ENCODE peak calls at places on chromosomes 7 and 10, in four cellular contexts. S, O, H and U are unnamed samples.

GRCh38 chr7:43585521-43585920 is 2.6 kb downstream of the STK17A start:
- DNase-seq in S (no peak), O (no peak), H (no peak), U (peak)

GRCh38 chr10:51321968-51322367 is 247.7 kb downstream of the PRKG1 start:
- DNase-seq in S (no peak), O (no peak), H (no peak), U (no peak)

GRCh38 chr7:100632951-100633717 is 8.2 kb downstream of the TFR2 start:
- DNase-seq in S (no peak), O (no peak), H (peak), U (no peak)

GRCh38 chr10:122181901-122182799 is 88.9 kb upstream of the BTBD16 start:
- DNase-seq in S (no peak), O (no peak), H (no peak), U (no peak)

GRCh38 chr10:4822208-4822607 is 3.8 kb upstream of the AKR1E2 start:
- DNase-seq in S (no peak), O (no peak), H (no peak), U (no peak)

GRCh38 chr7:92667816-92668540 is 77.8 kb upstream of the FAM133B start:
- DNase-seq in S (no peak), O (peak), H (no peak), U (no peak)

GRCh38 chr10:11595395-11595692 is 16.1 kb downstream of the USP6NL start:
- DNase-seq in S (no peak), O (peak), H (no peak), U (no peak)

GRCh38 chr7:139854803-139855497 is 25.9 kb downstream of the TBXAS1 start:
- DNase-seq in S (no peak), O (no peak), H (no peak), U (no peak)

GRCh38 chr10:73894245-73894971 is 16.5 kb upstream of the PLAU start:
- DNase-seq in S (no peak), O (peak), H (no peak), U (no peak)